ENCODE peak calls at places on chromosomes 12 and 14, in six cellular contexts. One of them, this sample, is unnamed.

GRCh38 chr12:78898416-78898815 is 33.8 kb downstream of the SYT1 start:
- DNase-seq in endothelial cell of umbilical vein: peak; percentile 37
- DNase-seq in sigmoid colon: peak; percentile 68
- DNase-seq in ovary: peak; percentile 55
- DNase-seq in stomach: no peak
- DNase-seq in transverse colon: no peak
- DNase-seq in this sample: no peak

GRCh38 chr14:96083667-96084320 is 44.6 kb downstream of the C14orf132 start:
- DNase-seq in sigmoid colon: peak; percentile 29
- DNase-seq in ovary: no peak
- DNase-seq in transverse colon: no peak
- DNase-seq in endothelial cell of umbilical vein: no peak
- DNase-seq in stomach: peak; percentile 76
- DNase-seq in this sample: peak; percentile 17

GRCh38 chr12:50517456-50518048 is 12.8 kb downstream of the DIP2B start:
- DNase-seq in transverse colon: no peak
- DNase-seq in endothelial cell of umbilical vein: peak; percentile 74
- DNase-seq in stomach: no peak
- DNase-seq in ovary: no peak
- DNase-seq in sigmoid colon: no peak
- DNase-seq in this sample: no peak

GRCh38 chr12:55965941-55966407 is at the start of gene PMEL:
- DNase-seq in stomach: no peak
- DNase-seq in endothelial cell of umbilical vein: peak; percentile 17
- DNase-seq in ovary: no peak
- DNase-seq in transverse colon: no peak
- DNase-seq in sigmoid colon: peak; percentile 40
- DNase-seq in this sample: no peak

GRCh38 chr14:32366995-32367394 is 37.9 kb downstream of the AKAP6 start:
- DNase-seq in sigmoid colon: no peak
- DNase-seq in stomach: no peak
- DNase-seq in endothelial cell of umbilical vein: no peak
- DNase-seq in transverse colon: no peak
- DNase-seq in ovary: no peak
- DNase-seq in this sample: no peak

GRCh38 chr14:88863167-88863566 is 38.7 kb downstream of the TTC8 start:
- DNase-seq in sigmoid colon: no peak
- DNase-seq in ovary: no peak
- DNase-seq in endothelial cell of umbilical vein: no peak
- DNase-seq in stomach: no peak
- DNase-seq in transverse colon: no peak
- DNase-seq in this sample: no peak

GRCh38 chr12:104591272-104591940 is 134.7 kb downstream of the CHST11 start:
- DNase-seq in endothelial cell of umbilical vein: no peak
- DNase-seq in stomach: no peak
- DNase-seq in sigmoid colon: no peak
- DNase-seq in transverse colon: no peak
- DNase-seq in ovary: no peak
- DNase-seq in this sample: no peak

GRCh38 chr14:38824691-38825090 is 278.3 kb downstream of the SEC23A start:
- DNase-seq in stomach: no peak
- DNase-seq in ovary: no peak
- DNase-seq in endothelial cell of umbilical vein: no peak
- DNase-seq in sigmoid colon: no peak
- DNase-seq in transverse colon: no peak
- DNase-seq in this sample: no peak

GRCh38 chr12:19988457-19988856 is 379.9 kb upstream of the PDE3A start:
- DNase-seq in ovary: peak; percentile 17
- DNase-seq in transverse colon: no peak
- DNase-seq in sigmoid colon: no peak
- DNase-seq in stomach: no peak
- DNase-seq in endothelial cell of umbilical vein: peak; percentile 55
- DNase-seq in this sample: no peak

GRCh38 chr12:79648872-79649271 is 41.9 kb downstream of the PAWR start:
- DNase-seq in ovary: no peak
- DNase-seq in transverse colon: no peak
- DNase-seq in endothelial cell of umbilical vein: no peak
- DNase-seq in stomach: no peak
- DNase-seq in sigmoid colon: no peak
- DNase-seq in this sample: no peak

GRCh38 chr14:92613008-92613658 is 99.6 kb downstream of the RIN3 start:
- DNase-seq in sigmoid colon: no peak
- DNase-seq in endothelial cell of umbilical vein: no peak
- DNase-seq in ovary: no peak
- DNase-seq in transverse colon: peak; percentile 50
- DNase-seq in stomach: no peak
- DNase-seq in this sample: peak; percentile 88

GRCh38 chr12:40227447-40227846 is 2.6 kb downstream of the LRRK2 start:
- DNase-seq in stomach: no peak
- DNase-seq in ovary: no peak
- DNase-seq in transverse colon: no peak
- DNase-seq in endothelial cell of umbilical vein: no peak
- DNase-seq in sigmoid colon: no peak
- DNase-seq in this sample: no peak

GRCh38 chr14:67405771-67406170 is 6.2 kb downstream of the PLEK2 start:
- DNase-seq in transverse colon: no peak
- DNase-seq in endothelial cell of umbilical vein: no peak
- DNase-seq in stomach: no peak
- DNase-seq in sigmoid colon: no peak
- DNase-seq in ovary: no peak
- DNase-seq in this sample: no peak

GRCh38 chr12:71439613-71440392 is at the start of gene LGR5:
- DNase-seq in stomach: no peak
- DNase-seq in sigmoid colon: no peak
- DNase-seq in transverse colon: peak; percentile 65
- DNase-seq in ovary: peak; percentile 54
- DNase-seq in endothelial cell of umbilical vein: peak; percentile 25
- DNase-seq in this sample: peak; percentile 73

GRCh38 chr12:2256453-2256852 is 203.7 kb downstream of the CACNA1C start:
- DNase-seq in transverse colon: no peak
- DNase-seq in endothelial cell of umbilical vein: no peak
- DNase-seq in ovary: no peak
- DNase-seq in sigmoid colon: no peak
- DNase-seq in stomach: no peak
- DNase-seq in this sample: no peak

GRCh38 chr12:124720019-124720686 is 143.5 kb downstream of the SCARB1 start:
- DNase-seq in sigmoid colon: no peak
- DNase-seq in stomach: no peak
- DNase-seq in transverse colon: no peak
- DNase-seq in ovary: no peak
- DNase-seq in endothelial cell of umbilical vein: peak; percentile 72
- DNase-seq in this sample: no peak

GRCh38 chr12:76883151-76883550 is 4.3 kb upstream of the CSRP2 start:
- DNase-seq in endothelial cell of umbilical vein: no peak
- DNase-seq in stomach: no peak
- DNase-seq in transverse colon: no peak
- DNase-seq in ovary: no peak
- DNase-seq in sigmoid colon: no peak
- DNase-seq in this sample: no peak

GRCh38 chr14:76201162-76201561 is 49.4 kb downstream of the GPATCH2L start:
- DNase-seq in ovary: no peak
- DNase-seq in stomach: no peak
- DNase-seq in sigmoid colon: no peak
- DNase-seq in transverse colon: no peak
- DNase-seq in endothelial cell of umbilical vein: no peak
- DNase-seq in this sample: no peak

GRCh38 chr14:76205708-76206107 is 54.0 kb downstream of the GPATCH2L start:
- DNase-seq in transverse colon: no peak
- DNase-seq in ovary: no peak
- DNase-seq in endothelial cell of umbilical vein: no peak
- DNase-seq in stomach: no peak
- DNase-seq in sigmoid colon: no peak
- DNase-seq in this sample: no peak

GRCh38 chr14:76204436-76205230 is 52.9 kb downstream of the GPATCH2L start:
- DNase-seq in ovary: no peak
- DNase-seq in transverse colon: no peak
- DNase-seq in endothelial cell of umbilical vein: no peak
- DNase-seq in sigmoid colon: no peak
- DNase-seq in stomach: no peak
- DNase-seq in this sample: no peak

GRCh38 chr14:76208340-76208739 is 56.6 kb downstream of the GPATCH2L start:
- DNase-seq in sigmoid colon: no peak
- DNase-seq in stomach: no peak
- DNase-seq in transverse colon: no peak
- DNase-seq in endothelial cell of umbilical vein: no peak
- DNase-seq in ovary: no peak
- DNase-seq in this sample: no peak

GRCh38 chr14:76203086-76204001 is 51.6 kb downstream of the GPATCH2L start:
- DNase-seq in stomach: no peak
- DNase-seq in ovary: peak; percentile 49
- DNase-seq in transverse colon: no peak
- DNase-seq in endothelial cell of umbilical vein: peak; percentile 41
- DNase-seq in sigmoid colon: peak; percentile 83
- DNase-seq in this sample: no peak
- TF ChIP-seq POLR2A in stomach: no peak
- TF ChIP-seq POLR2A in ovary: no peak
- TF ChIP-seq POLR2A in transverse colon: no peak
- TF ChIP-seq POLR2A in endothelial cell of umbilical vein: no peak
- TF ChIP-seq POLR2A in sigmoid colon: no peak
- TF ChIP-seq POLR2A in this sample: no peak

DNA sequence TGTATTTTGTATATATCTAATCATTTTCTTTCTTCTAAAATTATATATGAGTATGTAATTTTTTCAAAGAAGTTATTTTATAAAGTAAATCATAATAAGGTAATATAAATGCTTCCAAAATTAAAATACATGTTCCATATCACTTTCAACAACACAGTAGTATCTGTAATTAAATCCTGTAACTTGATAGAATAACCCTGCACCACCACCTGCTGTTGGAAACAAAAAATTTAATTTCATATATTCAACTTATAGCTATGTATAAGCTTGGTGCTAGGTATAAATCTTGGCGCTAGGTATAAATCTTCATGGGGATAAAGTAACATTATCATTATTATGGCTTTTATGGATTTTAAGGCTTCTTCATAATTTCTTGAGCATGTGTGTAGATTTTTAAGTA is 149.7 kb upstream of the DCN start:
- DNase-seq in transverse colon: no peak
- DNase-seq in sigmoid colon: no peak
- DNase-seq in endothelial cell of umbilical vein: no peak
- DNase-seq in ovary: no peak
- DNase-seq in stomach: no peak
- DNase-seq in this sample: no peak
- TF ChIP-seq CTCF in transverse colon: no peak
- TF ChIP-seq CTCF in sigmoid colon: no peak
- TF ChIP-seq CTCF in endothelial cell of umbilical vein: no peak
- TF ChIP-seq CTCF in ovary: peak; percentile 41
- TF ChIP-seq CTCF in stomach: no peak
- TF ChIP-seq CTCF in this sample: no peak

DNA sequence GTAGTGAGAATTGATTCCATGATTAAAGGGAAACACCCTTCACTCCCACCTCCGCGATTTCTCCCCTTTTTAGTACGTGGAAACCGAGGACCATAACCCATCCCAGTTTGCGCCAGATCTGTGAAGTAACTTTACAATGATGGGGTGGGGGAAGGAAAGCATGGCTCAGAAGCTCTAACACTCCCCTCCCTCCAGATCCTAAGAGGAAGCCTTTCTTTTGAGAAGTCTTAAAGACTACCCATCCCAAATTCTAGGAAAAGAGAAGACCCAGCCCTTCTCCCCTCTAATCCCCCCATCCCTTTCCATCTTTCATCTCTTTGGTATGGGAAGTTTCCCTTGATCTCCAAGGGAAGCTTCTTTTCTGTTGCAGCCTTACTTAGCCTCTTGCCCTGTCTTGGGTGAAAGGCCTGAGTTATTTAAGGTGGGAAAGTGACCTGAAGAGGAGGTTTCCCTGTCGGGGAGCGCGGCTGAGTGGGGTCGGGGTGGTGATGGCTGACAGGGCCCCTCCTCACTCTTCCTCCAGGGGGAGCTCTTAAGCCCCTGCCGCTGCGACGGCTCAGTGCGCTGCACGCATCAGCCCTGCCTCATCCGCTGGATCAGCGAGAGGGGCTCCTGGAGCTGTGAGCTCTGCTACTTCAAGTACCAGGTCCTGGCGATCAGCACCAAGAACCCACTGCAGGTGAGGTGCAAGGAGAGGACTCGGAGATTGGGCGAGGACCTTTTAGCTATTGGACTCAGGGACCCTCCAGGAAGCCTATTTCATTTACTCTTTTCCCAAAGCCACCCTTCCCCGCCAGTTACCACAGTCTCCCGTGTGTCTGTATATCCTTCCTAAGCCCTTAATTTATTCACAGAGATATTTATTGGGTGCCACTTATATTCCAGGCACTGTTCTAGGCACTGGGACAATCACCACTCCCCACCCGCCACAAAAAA is 1.8 kb downstream of the MARCHF9 start:
- DNase-seq in ovary: no peak
- DNase-seq in sigmoid colon: peak; percentile 65
- DNase-seq in transverse colon: peak; percentile 59
- DNase-seq in stomach: peak; percentile 59
- DNase-seq in endothelial cell of umbilical vein: no peak
- DNase-seq in this sample: peak; percentile 92
- H3K27ac ChIP-seq in ovary: no peak overlapping the region
- H3K27ac ChIP-seq in sigmoid colon: peak overlapping the region; percentile 67
- H3K27ac ChIP-seq in transverse colon: peak overlapping the region; percentile 83
- H3K27ac ChIP-seq in stomach: peak overlapping the region; percentile 83
- H3K27ac ChIP-seq in endothelial cell of umbilical vein: no peak overlapping the region
- H3K27ac ChIP-seq in this sample: peak overlapping the region; percentile 88

GRCh38 chr14:49619730-49620129 is 696 bp downstream of the RPL36AL start:
- DNase-seq in sigmoid colon: no peak
- DNase-seq in stomach: no peak
- DNase-seq in transverse colon: no peak
- DNase-seq in endothelial cell of umbilical vein: no peak
- DNase-seq in ovary: no peak
- DNase-seq in this sample: no peak

GRCh38 chr14:49620182-49621113 is at the start of the genes MGAT2 and RPL36AL:
- DNase-seq in sigmoid colon: peak; percentile 99
- DNase-seq in ovary: peak; percentile 98
- DNase-seq in transverse colon: peak; percentile 99
- DNase-seq in stomach: peak; percentile 98
- DNase-seq in endothelial cell of umbilical vein: peak; percentile 99
- DNase-seq in this sample: peak; percentile 98

GRCh38 chr14:49621114-49621881 is 699 bp downstream of the MGAT2 start:
- DNase-seq in sigmoid colon: peak; percentile 86
- DNase-seq in endothelial cell of umbilical vein: peak; percentile 6
- DNase-seq in transverse colon: peak; percentile 75
- DNase-seq in stomach: peak; percentile 63
- DNase-seq in ovary: peak; percentile 75
- DNase-seq in this sample: peak; percentile 97

GRCh38 chr14:49615776-49616175 is 4.7 kb downstream of the RPL36AL start:
- DNase-seq in transverse colon: no peak
- DNase-seq in ovary: no peak
- DNase-seq in endothelial cell of umbilical vein: no peak
- DNase-seq in stomach: no peak
- DNase-seq in sigmoid colon: no peak
- DNase-seq in this sample: no peak

DNA sequence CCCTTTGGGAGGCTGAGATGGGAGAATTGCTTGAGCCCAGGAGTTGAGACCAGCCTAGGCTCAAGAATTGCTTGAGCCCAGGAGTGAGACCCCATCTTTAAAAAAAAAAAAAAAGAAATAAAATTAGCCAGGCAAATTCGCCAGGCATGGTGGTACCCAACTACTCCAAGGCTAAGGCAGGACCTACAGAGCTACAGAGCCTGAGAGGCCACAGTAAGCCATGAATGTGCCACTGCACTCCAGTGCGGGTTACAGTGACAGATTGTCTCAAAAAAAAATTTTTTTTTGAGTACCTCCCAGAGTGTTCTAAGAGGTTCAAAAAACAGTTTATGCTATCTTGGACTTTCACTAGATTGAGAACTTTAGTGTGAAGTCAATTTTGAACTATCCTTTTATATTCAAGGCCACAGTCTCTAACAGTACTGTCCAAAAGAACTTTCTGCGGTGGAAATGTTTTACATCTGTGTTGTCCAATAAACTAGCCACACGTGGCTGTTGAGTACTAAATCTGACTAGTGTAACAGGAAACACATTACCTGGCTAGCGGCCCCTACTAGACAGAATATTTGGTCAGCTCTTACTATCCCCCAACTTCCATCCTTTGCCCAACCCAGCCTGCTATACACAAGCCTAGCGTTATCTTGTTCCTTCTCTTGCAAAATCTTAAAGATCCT is 2.4 kb downstream of the RPL36AL start:
- DNase-seq in ovary: no peak
- DNase-seq in endothelial cell of umbilical vein: no peak
- DNase-seq in transverse colon: no peak
- DNase-seq in stomach: no peak
- DNase-seq in sigmoid colon: no peak
- DNase-seq in this sample: no peak
- TF ChIP-seq POLR2A in ovary: no peak
- TF ChIP-seq POLR2A in endothelial cell of umbilical vein: no peak
- TF ChIP-seq POLR2A in transverse colon: no peak
- TF ChIP-seq POLR2A in stomach: no peak
- TF ChIP-seq POLR2A in sigmoid colon: no peak
- TF ChIP-seq POLR2A in this sample: no peak